ENCODE peak calls at places on chromosomes 13 and 19, in five cellular contexts. M, X, H, T and K are unnamed samples.

GRCh38 chr19:39671739-39672363 is 16.1 kb downstream of the LGALS16 start:
- DNase-seq in X (no peak), M (peak; percentile 88), T (peak; percentile 60), H (peak; percentile 43), K (no peak)

GRCh38 chr19:14450168-14450874 is 17.2 kb downstream of the PKN1 start:
- DNase-seq in M (peak; percentile 98), X (no peak), T (peak; percentile 33), H (no peak), K (no peak)

GRCh38 chr19:8108560-8109445 is 40.6 kb downstream of the FBN3 start:
- DNase-seq in T (no peak), M (no peak), X (no peak), H (no peak), K (no peak)

GRCh38 chr19:14432817-14433453 is at the start of gene PKN1:
- DNase-seq in M (peak; percentile 88), H (no peak), T (no peak), X (no peak), K (no peak)

GRCh38 chr13:107276936-107277335 is 709.0 kb upstream of the ARGLU1 start:
- DNase-seq in X (no peak), H (peak; percentile 22), T (no peak), M (no peak), K (no peak)

GRCh38 chr13:39106216-39106995 is 68.2 kb downstream of the NHLRC3 start:
- DNase-seq in T (peak; percentile 4), H (no peak), X (no peak), M (no peak), K (no peak)

GRCh38 chr19:18415177-18415867 is 3.9 kb upstream of the SSBP4 start:
- DNase-seq in H (peak; percentile 66), M (no peak), T (no peak), X (peak; percentile 81), K (peak; percentile 69)

GRCh38 chr13:40028446-40028845 is 373.0 kb downstream of the COG6 start:
- DNase-seq in T (no peak), X (no peak), M (no peak), H (no peak), K (no peak)

GRCh38 chr13:85191996-85192395 is 607.2 kb downstream of the SLITRK6 start:
- DNase-seq in T (no peak), M (no peak), X (no peak), H (no peak), K (no peak)

GRCh38 chr13:41306271-41307150 is 4.6 kb upstream of the NAA16 start:
- DNase-seq in X (no peak), T (no peak), H (peak; percentile 34), M (no peak), K (no peak)

GRCh38 chr19:32404939-32405430 is 585 bp upstream of the DPY19L3 start:
- DNase-seq in M (no peak), T (peak; percentile 19), H (peak; percentile 26), X (peak; percentile 59), K (peak; percentile 35)

GRCh38 chr13:72255908-72256307 is 388.9 kb upstream of the DACH1 start:
- DNase-seq in M (peak; percentile 82), X (no peak), H (no peak), T (peak; percentile 9), K (no peak)

GRCh38 chr19:52535831-52536800 is 8.6 kb downstream of the ZNF808 start:
- DNase-seq in H (peak; percentile 61), T (no peak), X (peak; percentile 91), M (peak; percentile 97), K (peak; percentile 79)

GRCh38 chr13:29858667-29859066 is 8.2 kb upstream of the UBL3 start:
- DNase-seq in X (no peak), T (no peak), M (no peak), H (peak; percentile 59), K (no peak)

GRCh38 chr13:44155422-44156293 is 218.0 kb upstream of the SERP2 start:
- DNase-seq in T (no peak), M (peak; percentile 38), X (peak; percentile 70), H (peak; percentile 45), K (peak; percentile 59)

GRCh38 chr13:48571121-48571901 is 38.4 kb upstream of the RCBTB2 start:
- DNase-seq in T (no peak), H (peak; percentile 81), X (peak; percentile 35), M (no peak), K (no peak)

GRCh38 chr13:110559429-110559943 is 2.0 kb downstream of the RAB20 start:
- DNase-seq in M (no peak), T (no peak), X (peak; percentile 55), H (peak; percentile 62), K (no peak)

GRCh38 chr13:32901994-32902780 is 114.0 kb upstream of the KL start:
- DNase-seq in X (peak; percentile 71), H (no peak), T (no peak), M (no peak), K (peak; percentile 72)

GRCh38 chr19:50962245-50962644 is 7.1 kb downstream of the KLK6 start:
- DNase-seq in T (no peak), M (no peak), X (no peak), H (no peak), K (no peak)

GRCh38 chr19:5059767-5060166 is 90.9 kb downstream of the KDM4B start:
- DNase-seq in X (no peak), H (no peak), M (no peak), T (no peak), K (no peak)

GRCh38 chr19:5062195-5062594 is 93.3 kb downstream of the KDM4B start:
- DNase-seq in H (no peak), M (no peak), T (no peak), X (no peak), K (no peak)

GRCh38 chr19:5059191-5059579 is 90.3 kb downstream of the KDM4B start:
- DNase-seq in H (no peak), X (no peak), T (no peak), M (no peak), K (no peak)

GRCh38 chr19:5062799-5063198 is 93.9 kb downstream of the KDM4B start:
- DNase-seq in T (no peak), X (no peak), M (no peak), H (no peak), K (no peak)

DNA sequence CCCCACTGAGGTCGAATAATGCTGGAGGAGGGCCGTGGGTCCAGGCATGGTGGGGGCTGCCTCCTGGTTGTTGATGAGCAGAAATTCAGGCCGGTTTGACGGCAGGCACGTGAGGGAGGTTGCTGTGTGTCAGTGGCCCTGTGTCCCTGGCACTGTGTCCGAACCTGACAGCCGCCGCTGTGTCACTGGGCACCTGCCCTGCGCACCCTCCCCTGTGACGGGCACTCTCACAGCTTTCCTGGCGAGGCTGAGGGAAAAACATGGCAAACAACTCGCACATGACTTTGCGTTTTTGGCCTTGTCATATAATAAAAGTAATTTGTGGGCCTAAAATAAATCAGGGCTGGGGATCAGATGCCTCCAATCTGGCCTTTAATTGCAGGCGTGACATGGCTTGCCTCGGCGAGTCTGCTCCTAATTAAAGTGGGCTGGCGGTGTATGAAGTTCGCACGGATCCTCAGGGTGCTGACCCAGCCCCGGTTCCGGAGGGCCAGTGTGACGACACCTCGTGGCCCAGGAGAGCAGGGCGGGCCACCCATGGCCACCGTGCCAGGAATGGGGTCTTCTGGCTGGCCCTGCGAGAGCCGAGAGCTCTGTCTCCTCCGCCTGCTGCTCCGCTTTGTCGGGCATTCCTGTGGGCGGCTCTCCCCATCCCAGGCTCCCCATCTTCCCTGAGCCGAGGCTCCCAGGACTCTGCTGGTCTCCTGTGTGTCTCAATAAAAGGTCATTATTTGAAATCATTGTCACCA is 91.9 kb downstream of the KDM4B start:
- DNase-seq in H (no peak), M (no peak), X (no peak), T (no peak), K (no peak)
- H3K36me3 ChIP-seq in H (peaks cover 58% of the 10 kb centered on the region), M (peaks cover 6% of the 10 kb centered on the region), X (peaks cover 40% of the 10 kb centered on the region), T (peaks cover 33% of the 10 kb centered on the region), K (no peaks in the 10 kb centered on the region)

GRCh38 chr19:33803383-33803782 is 6.7 kb downstream of the KCTD15 start:
- DNase-seq in T (no peak), X (no peak), H (no peak), M (no peak), K (no peak)
- H3K36me3 ChIP-seq in T (peaks cover 53% of the 10 kb centered on the region), X (peaks cover 48% of the 10 kb centered on the region), H (peaks cover 54% of the 10 kb centered on the region), M (peaks cover 3% of the 10 kb centered on the region), K (peaks cover 72% of the 10 kb centered on the region)

DNA sequence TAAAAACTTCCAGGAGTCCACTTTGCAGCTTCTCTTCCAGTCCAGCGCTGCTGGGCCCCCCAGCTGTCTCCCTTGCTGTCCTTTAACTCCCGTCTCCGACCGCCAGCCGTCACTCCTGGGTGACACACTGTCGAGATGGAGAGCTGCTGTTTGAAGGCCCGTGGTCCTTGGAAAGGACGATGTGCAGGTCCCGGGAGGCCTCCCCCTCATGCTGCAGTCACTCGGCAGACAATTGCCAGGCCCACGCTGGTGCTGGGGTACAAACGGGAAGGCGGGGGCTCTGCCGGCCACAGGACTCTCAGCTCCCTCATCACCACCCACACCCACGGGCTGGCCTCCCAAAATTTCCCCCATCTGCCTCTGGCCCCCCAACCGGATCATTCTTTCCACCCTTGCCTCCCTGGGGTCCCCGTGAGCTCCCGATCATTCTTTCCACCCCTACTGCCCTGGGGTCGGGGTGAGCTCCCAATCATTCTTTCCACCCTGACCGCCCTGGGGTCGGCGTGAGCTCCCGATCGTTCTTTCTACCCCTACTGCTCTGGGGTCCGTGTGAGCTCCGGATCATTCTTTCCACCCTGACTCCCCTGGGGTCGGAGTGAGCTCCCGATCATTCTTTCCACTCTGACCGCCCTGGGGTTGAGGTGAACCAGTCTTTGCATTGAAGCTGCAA is 16.0 kb upstream of the ZNF554 start:
- DNase-seq in T (no peak), H (no peak), M (no peak), X (no peak), K (no peak)
- H3K36me3 ChIP-seq in T (peaks cover 68% of the 10 kb centered on the region), H (peaks cover 46% of the 10 kb centered on the region), M (no peaks in the 10 kb centered on the region), X (peaks cover 58% of the 10 kb centered on the region), K (peaks cover 5% of the 10 kb centered on the region)

GRCh38 chr19:45279587-45280192 is 28.6 kb downstream of the MARK4 start:
- DNase-seq in H (no peak), T (peak; percentile 53), X (no peak), M (no peak), K (no peak)
- H3K36me3 ChIP-seq in H (peaks cover 48% of the 10 kb centered on the region), T (peaks cover 21% of the 10 kb centered on the region), X (peaks cover 78% of the 10 kb centered on the region), M (peaks cover 16% of the 10 kb centered on the region), K (no peaks in the 10 kb centered on the region)